ENCODE peak calls at places on chromosomes 12 and 14, in eight cellular contexts. Q is thoracic aorta; I is NB4; N is cardiac fibroblast; F is psoas muscle; U is fibroblast of mammary gland; P is H7; A is CD8-positive, alpha-beta T cell. E is an unnamed sample.

GRCh38 chr12:78703820-78704525 is 160.6 kb upstream of the SYT1 start:
- DNase-seq in Q (no peak), I (no peak), P (no peak), F (no peak), N (peak), U (peak), A (no peak), E (no peak)

GRCh38 chr14:103058209-103059055 is 1.1 kb upstream of the CDC42BPB start:
- DNase-seq in Q (no peak), I (no peak), A (no peak), F (no peak), U (no peak), P (peak), N (no peak), E (peak)

GRCh38 chr14:84228702-84229101 is 1301.2 kb upstream of the FLRT2 start:
- DNase-seq in I (no peak), P (no peak), A (no peak), F (no peak), N (peak), Q (no peak), U (peak), E (no peak)

GRCh38 chr14:70052990-70053389 is 135.8 kb downstream of the SLC8A3 start:
- DNase-seq in N (peak), U (peak), I (peak), Q (no peak), P (peak), F (no peak), A (no peak), E (no peak)

GRCh38 chr14:33332497-33332896 is 393.8 kb downstream of the NPAS3 start:
- DNase-seq in U (no peak), N (no peak), Q (no peak), I (no peak), F (no peak), A (no peak), P (no peak), E (no peak)

GRCh38 chr12:106629797-106630669 is 47.2 kb downstream of the RFX4 start:
- DNase-seq in Q (no peak), I (no peak), P (no peak), A (no peak), F (no peak), N (peak), U (peak), E (no peak)

GRCh38 chr14:91996951-91997371 is 42.9 kb downstream of the TRIP11 start:
- DNase-seq in U (peak), I (peak), N (peak), F (no peak), P (peak), Q (no peak), A (no peak), E (no peak)

GRCh38 chr14:102941419-102942011 is 19.1 kb downstream of the AMN start:
- DNase-seq in Q (no peak), P (no peak), F (no peak), U (no peak), N (no peak), A (no peak), I (no peak), E (no peak)

GRCh38 chr14:30547388-30548048 is 11.4 kb upstream of the G2E3 start:
- DNase-seq in P (no peak), F (no peak), N (no peak), I (no peak), A (no peak), Q (no peak), U (no peak), E (no peak)

GRCh38 chr14:35963209-35963608 is 137.1 kb downstream of the BRMS1L start:
- DNase-seq in A (no peak), P (peak), I (peak), Q (no peak), F (no peak), U (peak), N (no peak), E (no peak)

GRCh38 chr14:96037891-96038557 is 1.1 kb upstream of the C14orf132 start:
- DNase-seq in U (peak), Q (peak), N (peak), F (peak), A (no peak), P (peak), I (no peak), E (peak)

GRCh38 chr14:104885973-104886689 is 21.1 kb downstream of the CEP170B start:
- DNase-seq in A (no peak), Q (no peak), F (peak), I (no peak), U (no peak), P (peak), N (no peak), E (peak)

DNA sequence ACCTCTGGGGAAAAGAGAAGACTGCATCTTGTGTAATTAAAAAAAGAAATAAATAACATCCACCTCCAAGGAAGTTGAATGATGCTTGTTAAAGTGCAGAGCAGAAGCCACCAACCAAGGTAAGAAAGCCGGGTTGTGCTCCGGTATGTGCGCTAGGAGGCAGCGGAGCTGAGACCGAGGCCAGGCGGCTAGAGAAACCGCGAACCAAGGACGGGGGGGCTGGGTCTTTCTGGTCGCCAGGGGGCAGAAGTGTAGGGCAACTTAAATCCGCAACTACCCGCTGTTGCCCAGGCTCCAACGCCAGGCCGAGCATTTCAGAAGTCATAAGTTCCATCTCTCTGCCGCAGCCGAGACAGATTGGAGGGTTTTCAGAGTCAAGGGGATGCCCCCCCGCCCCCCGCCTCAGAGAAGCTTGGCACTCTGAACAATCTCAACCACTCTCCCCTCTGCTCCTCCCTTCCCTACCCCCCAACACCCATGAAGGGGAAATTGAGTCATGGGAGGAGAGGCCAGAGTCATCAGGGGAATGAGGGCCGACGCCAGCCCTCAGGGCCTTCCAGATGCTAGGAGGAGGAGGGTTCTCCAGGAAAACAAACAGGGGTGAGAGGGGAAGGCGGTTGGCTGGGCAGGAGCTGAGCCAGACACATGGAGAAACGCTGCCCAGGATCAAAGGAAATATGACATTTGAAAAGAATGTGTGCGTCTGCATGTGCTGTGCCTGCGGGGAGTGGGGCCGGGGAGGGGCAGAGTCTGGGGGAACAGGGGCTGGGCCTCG is 2.2 kb upstream of the NFATC4 start:
- DNase-seq in N (peak), Q (peak), F (peak), I (peak), A (peak), P (peak), U (peak), E (peak)
- H3K4me3 ChIP-seq in N (peak), Q (peak), F (peak), I (peak), A (peak), P (peak), U (peak), E (peak)

GRCh38 chr14:23492618-23493272 is 23.2 kb downstream of the NGDN start:
- DNase-seq in P (no peak), I (no peak), F (no peak), U (peak), Q (no peak), N (no peak), A (no peak), E (no peak)
- H3K4me3 ChIP-seq in P (no peak), I (no peak), F (no peak), U (no peak), Q (no peak), N (no peak), A (no peak), E (no peak)

GRCh38 chr14:21535545-21536394 is 9.6 kb upstream of the SALL2 start:
- DNase-seq in F (no peak), I (no peak), Q (no peak), A (no peak), P (peak), U (no peak), N (no peak), E (no peak)

GRCh38 chr14:21539154-21539940 is 13.2 kb upstream of the SALL2 start:
- DNase-seq in A (no peak), N (no peak), P (peak), I (no peak), F (no peak), U (no peak), Q (no peak), E (no peak)

GRCh38 chr14:21534576-21534975 is 8.4 kb upstream of the SALL2 start:
- DNase-seq in N (no peak), Q (no peak), U (no peak), F (no peak), I (peak), P (peak), A (no peak), E (no peak)

GRCh38 chr14:21536395-21537087 is 10.4 kb upstream of the SALL2 start:
- DNase-seq in N (no peak), Q (no peak), F (no peak), A (no peak), U (no peak), I (no peak), P (peak), E (no peak)

GRCh38 chr14:21537088-21537424 is 10.9 kb upstream of the SALL2 start:
- DNase-seq in A (no peak), N (no peak), P (peak), F (no peak), I (no peak), Q (no peak), U (no peak), E (no peak)
- H3K4me3 ChIP-seq in A (no peak), N (no peak), P (peak), F (peak), I (no peak), Q (no peak), U (no peak), E (no peak)

DNA sequence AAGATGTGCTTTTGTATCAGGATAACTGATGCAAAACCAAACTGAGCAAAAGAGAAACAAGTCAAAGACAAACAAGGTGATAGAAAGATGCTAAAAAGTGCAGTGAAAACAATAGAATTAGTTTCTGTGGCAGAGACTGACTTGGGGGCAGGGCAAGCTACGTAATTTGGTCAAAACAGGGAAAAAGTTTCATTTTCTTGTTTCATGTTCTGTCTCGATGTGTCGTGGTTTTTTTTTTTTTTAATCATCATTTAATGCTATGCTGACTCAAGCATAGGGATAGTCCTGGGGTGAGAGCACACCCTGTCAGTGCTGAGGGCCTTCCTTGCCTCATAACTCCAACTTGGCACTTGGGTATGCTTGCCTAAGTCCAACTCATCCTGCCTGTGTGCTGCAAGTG is 144.1 kb upstream of the PTPRQ start:
- DNase-seq in I (no peak), N (no peak), A (no peak), Q (no peak), P (no peak), F (no peak), U (peak), E (no peak)
- H3K4me3 ChIP-seq in I (no peak), N (no peak), A (no peak), Q (no peak), P (no peak), F (no peak), U (no peak), E (no peak)

DNA sequence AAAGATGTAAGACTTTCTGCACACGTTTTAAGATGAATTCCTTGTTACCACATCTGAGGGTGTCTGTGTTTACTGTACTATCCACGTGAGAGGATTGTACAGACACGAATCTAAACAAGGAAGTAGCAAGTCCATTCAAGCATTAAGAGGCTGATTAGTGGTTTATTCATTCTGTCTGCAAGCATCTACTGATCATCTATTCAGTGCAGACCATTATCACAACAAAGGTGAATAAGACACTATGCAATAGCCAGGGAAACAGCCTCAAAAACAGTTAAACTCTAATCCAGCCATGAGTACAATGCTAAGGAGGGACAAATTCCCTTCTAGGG is 111.6 kb upstream of the PZP start:
- DNase-seq in F (no peak), N (no peak), P (no peak), I (no peak), A (no peak), U (no peak), Q (no peak), E (no peak)
- H3K4me3 ChIP-seq in F (no peak), N (no peak), P (no peak), I (no peak), A (no peak), U (no peak), Q (no peak), E (no peak)

GRCh38 chr14:73888460-73888725 is 1.7 kb downstream of the ZNF410 start:
- DNase-seq in I (peak), A (no peak), U (peak), N (peak), Q (no peak), F (no peak), P (no peak), E (no peak)
- H3K4me3 ChIP-seq in I (peak), A (no peak), U (peak), N (peak), Q (peak), F (peak), P (no peak), E (no peak)

GRCh38 chr12:84660139-84660538 is 252.5 kb downstream of the SLC6A15 start:
- DNase-seq in A (no peak), N (no peak), P (no peak), I (no peak), Q (no peak), U (no peak), F (no peak), E (no peak)
- H3K4me3 ChIP-seq in A (no peak), N (no peak), P (no peak), I (no peak), Q (no peak), U (no peak), F (no peak), E (no peak)

GRCh38 chr14:100193417-100194357 is 34.2 kb upstream of the DEGS2 start:
- DNase-seq in A (no peak), F (no peak), P (peak), I (peak), Q (no peak), U (no peak), N (no peak), E (no peak)
- H3K4me3 ChIP-seq in A (peak), F (peak), P (no peak), I (peak), Q (peak), U (peak), N (peak), E (peak)

E was measured in pancreas.